ENCODE peak calls at places on chromosomes 13 and 19, in seven cellular contexts. D, W, F, I, R, P and M are unnamed samples.

GRCh38 chr19:18562086-18562485 is 4.4 kb downstream of the KXD1 start:
- DNase-seq in D (no peak), W (no peak), F (no peak), I (no peak), R (no peak), P (no peak), M (no peak)

GRCh38 chr13:113956571-113956970 is 17.3 kb downstream of the C13orf46 start:
- DNase-seq in D (no peak), W (no peak), F (no peak), I (no peak), R (no peak), P (no peak), M (peak)

GRCh38 chr19:3276341-3276799 is 51.9 kb downstream of the CELF5 start:
- DNase-seq in D (peak), W (no peak), F (peak), I (peak), R (peak), P (peak), M (no peak)

GRCh38 chr13:73224708-73225107 is 165.9 kb downstream of the KLF5 start:
- DNase-seq in D (no peak), W (no peak), F (no peak), I (peak), R (no peak), P (no peak), M (no peak)

GRCh38 chr13:33250594-33250993 is 35.0 kb downstream of the STARD13 start:
- DNase-seq in D (no peak), W (no peak), F (no peak), I (no peak), R (no peak), P (no peak), M (no peak)

GRCh38 chr19:28874742-28875141 is 338.2 kb downstream of the UQCRFS1 start:
- DNase-seq in D (no peak), W (no peak), F (no peak), I (no peak), R (no peak), P (no peak), M (no peak)

GRCh38 chr19:35549174-35549788 is 3.9 kb downstream of the TMEM147 start:
- DNase-seq in D (peak), W (no peak), F (no peak), I (peak), R (peak), P (peak), M (no peak)

GRCh38 chr19:18590273-18591272 is 2.0 kb downstream of the REX1BD start:
- DNase-seq in D (no peak), W (no peak), F (peak), I (no peak), R (peak), P (no peak), M (no peak)

GRCh38 chr13:22090114-22090513 is 419.2 kb downstream of the FGF9 start:
- DNase-seq in D (no peak), W (no peak), F (no peak), I (no peak), R (no peak), P (no peak), M (no peak)

GRCh38 chr19:8578642-8579265 is 1.5 kb upstream of the MYO1F start:
- DNase-seq in D (peak), W (peak), F (peak), I (peak), R (peak), P (peak), M (no peak)

GRCh38 chr13:37277435-37278144 is 172.1 kb upstream of the CSNK1A1L start:
- DNase-seq in D (no peak), W (no peak), F (no peak), I (no peak), R (peak), P (no peak), M (no peak)

GRCh38 chr19:40798997-40799557 is at the start of gene EGLN2:
- DNase-seq in D (no peak), W (no peak), F (no peak), I (no peak), R (no peak), P (no peak), M (no peak)

GRCh38 chr13:113526466-113527220 is 36.1 kb upstream of the DCUN1D2 start:
- DNase-seq in D (no peak), W (no peak), F (no peak), I (no peak), R (no peak), P (no peak), M (no peak)

GRCh38 chr13:44759222-44759721 is 183.1 kb upstream of the TSC22D1 start:
- DNase-seq in D (no peak), W (no peak), F (no peak), I (no peak), R (peak), P (no peak), M (no peak)

GRCh38 chr13:68522184-68522583 is 1292.0 kb upstream of the PCDH9 start:
- DNase-seq in D (no peak), W (no peak), F (no peak), I (no peak), R (no peak), P (no peak), M (no peak)

GRCh38 chr19:46955114-46955812 is 64.4 kb upstream of the NPAS1 start:
- DNase-seq in D (no peak), W (no peak), F (no peak), I (peak), R (peak), P (no peak), M (no peak)

GRCh38 chr19:53647792-53648191 is 16.0 kb downstream of the DPRX start:
- DNase-seq in D (no peak), W (no peak), F (no peak), I (no peak), R (no peak), P (no peak), M (no peak)

GRCh38 chr19:46958542-46958941 is 61.1 kb upstream of the NPAS1 start:
- DNase-seq in D (no peak), W (no peak), F (no peak), I (no peak), R (peak), P (no peak), M (no peak)

GRCh38 chr13:101520672-101521071 is 68.2 kb downstream of the ITGBL1 start:
- DNase-seq in D (no peak), W (no peak), F (no peak), I (peak), R (peak), P (no peak), M (no peak)

GRCh38 chr19:49389406-49389805 is 1.4 kb downstream of the KASH5 start:
- DNase-seq in D (no peak), W (no peak), F (no peak), I (no peak), R (no peak), P (no peak), M (no peak)

GRCh38 chr13:68261105-68261504 is 1031.0 kb upstream of the PCDH9 start:
- DNase-seq in D (no peak), W (no peak), F (no peak), I (peak), R (no peak), P (no peak), M (no peak)

GRCh38 chr13:79646880-79647279 is 165.9 kb downstream of the NDFIP2 start:
- DNase-seq in D (no peak), W (no peak), F (no peak), I (no peak), R (no peak), P (no peak), M (no peak)

GRCh38 chr13:31742102-31742695 is 2.9 kb downstream of the RXFP2 start:
- DNase-seq in D (peak), W (peak), F (no peak), I (peak), R (peak), P (peak), M (no peak)

GRCh38 chr13:102901615-102902305 is 55.9 kb downstream of the ERCC5 start:
- DNase-seq in D (no peak), W (no peak), F (no peak), I (no peak), R (peak), P (no peak), M (no peak)

GRCh38 chr19:5949792-5950305 is 28.1 kb downstream of the RANBP3 start:
- DNase-seq in D (no peak), W (no peak), F (peak), I (no peak), R (no peak), P (peak), M (no peak)